ENCODE peak calls at places on chromosomes 12 and 14, in seven cellular contexts. C, N, J, Z, V, F and P are unnamed samples.

GRCh38 chr14:90491868-90492560 is 95.2 kb downstream of the CALM1 start:
- DNase-seq in N (no peak), F (no peak), V (peak; percentile 18), Z (no peak), C (peak; percentile 5), J (no peak), P (no peak)

GRCh38 chr14:105063041-105063440 is 2.2 kb downstream of the GPR132 start:
- DNase-seq in N (no peak), F (no peak), V (no peak), Z (no peak), J (no peak), C (no peak), P (peak; percentile 17)

GRCh38 chr12:113778432-113779128 is 187.5 kb downstream of the RBM19 start:
- DNase-seq in V (no peak), N (no peak), C (no peak), Z (no peak), J (no peak), F (no peak), P (no peak)

GRCh38 chr12:2422591-2422990 is 369.8 kb downstream of the CACNA1C start:
- DNase-seq in F (no peak), C (no peak), N (no peak), Z (no peak), J (no peak), V (no peak), P (no peak)

GRCh38 chr12:13350946-13351345 is 154.4 kb downstream of the EMP1 start:
- DNase-seq in J (no peak), V (no peak), N (no peak), C (no peak), F (no peak), Z (no peak), P (no peak)

GRCh38 chr14:57364659-57365450 is 25.5 kb upstream of the NAA30 start:
- DNase-seq in C (no peak), Z (no peak), F (no peak), N (no peak), J (no peak), V (no peak), P (no peak)

GRCh38 chr14:56338674-56339073 is 220.5 kb downstream of the PELI2 start:
- DNase-seq in C (no peak), F (no peak), V (no peak), Z (no peak), N (no peak), J (no peak), P (no peak)

GRCh38 chr14:79395061-79395460 is 816.2 kb downstream of the DIO2 start:
- DNase-seq in J (no peak), N (peak; percentile 34), V (peak; percentile 4), Z (no peak), C (peak; percentile 57), F (no peak), P (no peak)

GRCh38 chr12:49553512-49554088 is 14.3 kb downstream of the MCRS1 start:
- DNase-seq in C (peak; percentile 22), N (no peak), J (no peak), F (no peak), Z (peak; percentile 4), V (no peak), P (no peak)

GRCh38 chr14:57749267-57749666 is 116.6 kb downstream of the SLC35F4 start:
- DNase-seq in C (peak; percentile 53), N (peak; percentile 48), J (no peak), Z (no peak), F (no peak), V (peak; percentile 51), P (no peak)

GRCh38 chr14:92373336-92373735 is 50.4 kb downstream of the SLC24A4 start:
- DNase-seq in F (no peak), C (no peak), V (no peak), J (no peak), Z (no peak), N (no peak), P (no peak)

GRCh38 chr14:103483600-103483999 is 39.0 kb downstream of the CKB start:
- DNase-seq in F (no peak), J (no peak), Z (peak; percentile 88), N (peak; percentile 71), V (peak; percentile 36), C (peak; percentile 68), P (no peak)

GRCh38 chr12:13124661-13125505 is 21.4 kb upstream of the GSG1 start:
- DNase-seq in J (no peak), C (peak; percentile 83), N (peak; percentile 66), F (no peak), V (no peak), Z (no peak), P (no peak)

GRCh38 chr12:49086116-49086515 is 8.5 kb downstream of the DHH start:
- DNase-seq in C (peak; percentile 34), N (no peak), F (no peak), V (no peak), Z (no peak), J (no peak), P (no peak)

GRCh38 chr12:67916266-67916970 is 72.8 kb upstream of the IFNG-AS1 start:
- DNase-seq in N (no peak), C (no peak), J (no peak), Z (no peak), F (no peak), V (no peak), P (no peak)

GRCh38 chr12:78403136-78403535 is 461.4 kb upstream of the SYT1 start:
- DNase-seq in V (no peak), Z (peak; percentile 49), F (no peak), J (no peak), C (peak; percentile 40), N (peak; percentile 90), P (no peak)

GRCh38 chr12:96989916-96990315 is 82.9 kb downstream of the NEDD1 start:
- DNase-seq in N (no peak), Z (no peak), V (no peak), J (no peak), F (no peak), C (peak; percentile 10), P (no peak)

GRCh38 chr12:108257610-108258106 is 81.5 kb downstream of the CMKLR1 start:
- DNase-seq in V (no peak), F (no peak), Z (no peak), N (no peak), C (no peak), J (no peak), P (no peak)

GRCh38 chr12:8905546-8905945 is 8.8 kb upstream of the PHC1 start:
- DNase-seq in F (no peak), V (peak; percentile 43), Z (no peak), C (peak; percentile 12), N (no peak), J (no peak), P (no peak)

GRCh38 chr12:49622501-49623141 is 740 bp upstream of the PRPF40B start:
- DNase-seq in C (no peak), N (no peak), J (no peak), F (no peak), V (no peak), Z (peak; percentile 11), P (peak; percentile 80)

GRCh38 chr12:95102916-95103671 is 29.7 kb upstream of the NR2C1 start:
- DNase-seq in Z (peak; percentile 61), V (peak; percentile 48), N (peak; percentile 71), C (peak; percentile 51), F (no peak), J (no peak), P (peak; percentile 84)

GRCh38 chr12:3752096-3752709 is 706 bp downstream of the CRACR2A start:
- DNase-seq in Z (no peak), J (peak; percentile 47), N (peak; percentile 72), C (peak; percentile 37), F (no peak), V (no peak), P (peak; percentile 84)
- H3K4me3 ChIP-seq in Z (no peak overlapping the region), J (peak overlapping the region; percentile 26), N (peak overlapping the region; percentile 66), C (peak overlapping the region; percentile 48), F (peak overlapping the region; percentile 54), V (peak overlapping the region; percentile 40), P (peak overlapping the region; percentile 75)

DNA sequence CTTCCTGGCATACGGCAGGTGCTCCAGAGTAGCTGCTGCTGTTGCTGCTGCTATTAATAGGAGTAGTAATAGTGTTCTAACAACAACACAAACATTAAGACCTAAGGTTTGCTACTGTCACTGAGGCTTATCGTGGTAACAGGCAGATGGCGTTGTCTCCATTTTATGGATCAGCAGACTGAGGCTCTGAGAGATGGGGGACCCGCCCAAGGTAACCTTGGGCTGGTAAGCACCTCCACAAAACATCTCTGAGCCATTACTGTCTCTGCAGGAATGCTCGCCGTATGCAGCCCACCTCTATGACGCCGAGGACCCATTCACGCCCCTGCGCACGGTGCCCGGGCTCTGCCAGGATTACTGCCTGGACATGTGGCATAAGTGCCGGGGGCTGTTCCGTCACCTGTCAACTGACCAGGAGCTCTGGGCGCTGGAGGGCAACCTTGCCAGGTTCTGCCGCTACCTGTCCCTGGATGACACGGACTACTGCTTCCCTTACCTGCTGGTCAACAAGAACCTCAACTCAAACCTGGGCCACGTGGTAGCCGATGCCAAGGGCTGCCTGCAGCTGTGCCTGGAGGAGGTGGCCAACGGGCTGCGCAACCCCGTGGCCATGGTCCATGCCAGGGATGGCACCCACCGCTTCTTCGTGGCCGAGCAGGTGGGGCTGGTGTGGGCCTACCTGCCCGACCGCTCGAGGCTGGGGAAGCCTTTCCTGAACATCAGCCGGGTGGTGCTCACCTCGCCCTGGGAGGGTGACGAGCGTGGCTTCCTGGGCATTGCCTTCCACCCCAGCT is 7.2 kb downstream of the HHIPL1 start:
- DNase-seq in C (no peak), N (no peak), V (no peak), F (no peak), J (no peak), Z (no peak), P (no peak)
- TF ChIP-seq CTCF in C (no peak), N (no peak), V (no peak), F (no peak), J (no peak), Z (no peak), P (no peak)

GRCh38 chr14:63478024-63478423 is 65.2 kb downstream of the PPP2R5E start:
- DNase-seq in C (no peak), F (no peak), Z (no peak), V (no peak), N (no peak), J (no peak), P (peak; percentile 57)
- H3K4me3 ChIP-seq in C (no peak overlapping the region), F (peak overlapping the region; percentile 14), Z (no peak overlapping the region), V (no peak overlapping the region), N (no peak overlapping the region), J (no peak overlapping the region), P (no peak overlapping the region)

GRCh38 chr14:36086629-36087380 is 89.7 kb downstream of the PTCSC3 start:
- DNase-seq in J (no peak), C (no peak), N (no peak), Z (no peak), F (no peak), V (no peak), P (no peak)

GRCh38 chr14:36096090-36096489 is 80.4 kb downstream of the PTCSC3 start:
- DNase-seq in C (no peak), V (no peak), Z (peak; percentile 28), F (no peak), N (no peak), J (no peak), P (no peak)

GRCh38 chr14:36085861-36086260 is 90.7 kb downstream of the PTCSC3 start:
- DNase-seq in V (no peak), N (no peak), J (no peak), C (no peak), Z (no peak), F (no peak), P (no peak)

GRCh38 chr14:36094963-36095362 is 81.6 kb downstream of the PTCSC3 start:
- DNase-seq in N (no peak), J (no peak), Z (no peak), F (no peak), V (no peak), C (no peak), P (no peak)

DNA sequence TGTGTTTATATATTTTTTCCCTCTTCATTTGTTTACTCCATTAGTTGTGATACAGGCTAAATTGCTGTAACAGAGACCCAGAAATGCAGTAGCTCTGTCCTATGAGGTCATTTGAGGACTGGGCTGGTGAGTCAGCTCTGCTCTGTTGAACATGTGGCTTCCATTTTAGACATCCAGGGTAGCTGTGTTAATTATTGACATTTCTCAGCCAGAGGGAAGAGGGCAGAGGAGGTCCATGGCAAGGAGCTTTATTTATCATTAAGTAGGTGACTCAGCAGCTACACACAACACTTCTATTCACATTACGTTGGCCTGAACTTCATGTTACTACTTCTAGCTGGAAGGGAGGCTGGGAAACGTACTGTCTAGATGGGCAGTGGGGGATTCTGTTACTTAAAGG is 85.4 kb downstream of the PTCSC3 start:
- DNase-seq in V (peak; percentile 89), J (no peak), C (peak; percentile 4), F (no peak), N (peak; percentile 39), Z (peak; percentile 87), P (no peak)
- TF ChIP-seq CTCF in V (no peak), J (no peak), C (no peak), F (no peak), N (no peak), Z (no peak), P (no peak)